ENCODE peak calls at places on chromosomes 1 and 21, in nine cellular contexts. P is brain pericyte; T is ACHN; K is T-helper 22 cell; C is stimulated activated CD4-positive, alpha-beta T cell treated with anti-CD3 and anti-CD28 coated beads, Interleukin-1b, Interleukin-23, amount 100 ng/mL, for 1 hour; A is K562; J is CD8-positive, alpha-beta T cell; H is MCF 10A; I is left ventricle myocardium inferior. S is an unnamed sample.

GRCh38 chr1:185441608-185442007 is 124.6 kb upstream of the IVNS1ABP start:
- DNase-seq in P (no peak), T (peak; percentile 25), K (no peak), C (no peak), A (no peak), J (no peak), H (peak; percentile 74), I (no peak), S (no peak)

GRCh38 chr1:202697038-202697437 is 13.2 kb downstream of the SYT2 start:
- DNase-seq in P (no peak), T (no peak), K (no peak), C (no peak), A (no peak), J (no peak), H (no peak), I (no peak), S (no peak)

GRCh38 chr1:227753999-227754764 is 18.9 kb downstream of the SNAP47 start:
- DNase-seq in P (no peak), T (no peak), K (no peak), C (no peak), A (no peak), J (no peak), H (peak; percentile 48), I (peak; percentile 71), S (peak; percentile 76)

GRCh38 chr1:85554630-85555327 is 25.8 kb upstream of the CCN1 start:
- DNase-seq in P (no peak), T (peak; percentile 48), K (no peak), C (no peak), A (no peak), J (no peak), H (peak; percentile 65), I (no peak), S (no peak)

GRCh38 chr1:235468009-235468408 is 36.2 kb downstream of the B3GALNT2 start:
- DNase-seq in P (no peak), T (no peak), K (no peak), C (no peak), A (no peak), J (no peak), H (no peak), I (no peak), S (no peak)

GRCh38 chr1:240888039-240888786 is 276.3 kb upstream of the GREM2 start:
- DNase-seq in P (no peak), T (peak; percentile 42), K (no peak), C (no peak), A (peak; percentile 71), J (no peak), H (peak; percentile 88), I (no peak), S (no peak)

GRCh38 chr1:81799939-81800740 is 594 bp upstream of the ADGRL2 start:
- DNase-seq in P (peak; percentile 47), T (peak; percentile 76), K (no peak), C (no peak), A (no peak), J (no peak), H (peak; percentile 80), I (peak; percentile 50), S (peak; percentile 38)

GRCh38 chr1:21378705-21379494 is 61.0 kb upstream of the NBPF3 start:
- DNase-seq in P (no peak), T (no peak), K (no peak), C (no peak), A (no peak), J (no peak), H (peak; percentile 36), I (no peak), S (no peak)

GRCh38 chr1:162011337-162012012 is 12.2 kb downstream of the OLFML2B start:
- DNase-seq in P (no peak), T (no peak), K (no peak), C (no peak), A (no peak), J (no peak), H (no peak), I (peak; percentile 35), S (peak; percentile 43)

GRCh38 chr1:209743145-209743482 is 12.7 kb upstream of the TRAF3IP3 start:
- DNase-seq in P (peak; percentile 90), T (no peak), K (no peak), C (no peak), A (no peak), J (no peak), H (peak; percentile 77), I (peak; percentile 42), S (no peak)

GRCh38 chr1:229003233-229004031 is 267.5 kb upstream of the RAB4A start:
- DNase-seq in P (no peak), T (no peak), K (no peak), C (no peak), A (peak; percentile 32), J (no peak), H (peak; percentile 56), I (no peak), S (no peak)

GRCh38 chr21:32597205-32597604 is 11.9 kb upstream of the TCP10L start:
- DNase-seq in P (no peak), T (peak; percentile 72), K (no peak), C (no peak), A (no peak), J (no peak), H (peak; percentile 78), I (no peak), S (no peak)

GRCh38 chr1:173422456-173422976 is 54.6 kb upstream of the PRDX6 start:
- DNase-seq in P (no peak), T (no peak), K (no peak), C (no peak), A (no peak), J (no peak), H (no peak), I (no peak), S (peak; percentile 16)

GRCh38 chr21:36120304-36120902 is 14.5 kb upstream of the CBR3 start:
- DNase-seq in P (no peak), T (no peak), K (no peak), C (no peak), A (no peak), J (no peak), H (no peak), I (peak; percentile 32), S (no peak)

S was measured in heart right ventricle.